ENCODE peak calls at places on chromosome 5, in ten cellular contexts. Z is coronary artery; P is CD8-positive, alpha-beta memory T cell; W is endothelial cell of umbilical vein; L is endodermal cell; I is cardiac muscle cell; Y is adipocyte; H is H7; K is prostate gland; B is stomach. A is an unnamed sample.

GRCh38 chr5:67013719-67014118 is 182.9 kb downstream of the CD180 start:
- DNase-seq in Z (no peak), P (no peak), W (no peak), L (no peak), I (no peak), Y (no peak), H (no peak), K (no peak), B (no peak), A (no peak)

GRCh38 chr5:73912755-73913365 is 286.9 kb downstream of the ARHGEF28 start:
- DNase-seq in Z (no peak), P (no peak), W (no peak), L (no peak), I (no peak), Y (peak), H (no peak), K (no peak), B (no peak), A (peak)

GRCh38 chr5:151709109-151709735 is 22.5 kb upstream of the SPARC start:
- DNase-seq in Z (no peak), P (no peak), W (no peak), L (no peak), I (no peak), Y (no peak), H (no peak), K (no peak), B (no peak), A (no peak)

GRCh38 chr5:103364074-103364473 is 105.5 kb downstream of the MACIR start:
- DNase-seq in Z (no peak), P (no peak), W (no peak), L (no peak), I (no peak), Y (no peak), H (no peak), K (no peak), B (no peak), A (no peak)

GRCh38 chr5:11528720-11529119 is 375.5 kb downstream of the CTNND2 start:
- DNase-seq in Z (no peak), P (no peak), W (no peak), L (no peak), I (peak), Y (no peak), H (no peak), K (no peak), B (no peak), A (no peak)

GRCh38 chr5:135307143-135307903 is 91.7 kb downstream of the MACROH2A1 start:
- DNase-seq in Z (no peak), P (no peak), W (no peak), L (peak), I (no peak), Y (no peak), H (peak), K (no peak), B (no peak), A (no peak)

GRCh38 chr5:164422400-164422799 is 917.0 kb downstream of the MAT2B start:
- DNase-seq in Z (no peak), P (no peak), W (peak), L (peak), I (peak), Y (no peak), H (peak), K (no peak), B (no peak), A (peak)

GRCh38 chr5:151182501-151182900 is 24.9 kb upstream of the ANXA6 start:
- DNase-seq in Z (no peak), P (no peak), W (no peak), L (no peak), I (no peak), Y (no peak), H (no peak), K (no peak), B (no peak), A (no peak)

GRCh38 chr5:127206320-127207113 is 84.1 kb upstream of the MEGF10 start:
- DNase-seq in Z (no peak), P (no peak), W (peak), L (no peak), I (no peak), Y (peak), H (no peak), K (no peak), B (no peak), A (no peak)

GRCh38 chr5:1037671-1038416 is 29.2 kb downstream of the NKD2 start:
- DNase-seq in Z (no peak), P (no peak), W (no peak), L (no peak), I (no peak), Y (no peak), H (peak), K (no peak), B (no peak), A (no peak)

GRCh38 chr5:6497267-6497666 is 48.6 kb downstream of the UBE2QL1 start:
- DNase-seq in Z (peak), P (no peak), W (no peak), L (no peak), I (no peak), Y (no peak), H (no peak), K (no peak), B (no peak), A (peak)

GRCh38 chr5:13508559-13508958 is 435.9 kb downstream of the DNAH5 start:
- DNase-seq in Z (no peak), P (no peak), W (no peak), L (no peak), I (no peak), Y (no peak), H (no peak), K (no peak), B (no peak), A (no peak)

GRCh38 chr5:523658-524441 is 399 bp downstream of the SLC9A3 start:
- DNase-seq in Z (no peak), P (no peak), W (no peak), L (peak), I (no peak), Y (peak), H (peak), K (no peak), B (no peak), A (no peak)

GRCh38 chr5:143701476-143701875 is 110.5 kb upstream of the HMHB1 start:
- DNase-seq in Z (no peak), P (no peak), W (no peak), L (no peak), I (no peak), Y (no peak), H (no peak), K (no peak), B (no peak), A (no peak)

GRCh38 chr5:131515348-131515747 is 119.7 kb downstream of the RAPGEF6 start:
- DNase-seq in Z (no peak), P (no peak), W (no peak), L (no peak), I (no peak), Y (no peak), H (no peak), K (no peak), B (no peak), A (no peak)

GRCh38 chr5:120304653-120305052 is 159.4 kb upstream of the PRR16 start:
- DNase-seq in Z (no peak), P (no peak), W (no peak), L (no peak), I (no peak), Y (peak), H (no peak), K (no peak), B (no peak), A (no peak)

GRCh38 chr5:153660919-153661318 is 170.4 kb downstream of the GRIA1 start:
- DNase-seq in Z (no peak), P (no peak), W (no peak), L (peak), I (no peak), Y (no peak), H (peak), K (no peak), B (no peak), A (no peak)

GRCh38 chr5:17966636-17967402 is 332.6 kb downstream of the TAF11L14 start:
- DNase-seq in Z (no peak), P (no peak), W (no peak), L (no peak), I (no peak), Y (no peak), H (no peak), K (no peak), B (no peak), A (no peak)

GRCh38 chr5:148482697-148483462 is 99.1 kb downstream of the FBXO38 start:
- DNase-seq in Z (peak), P (peak), W (peak), L (peak), I (peak), Y (peak), H (peak), K (no peak), B (peak), A (peak)

GRCh38 chr5:170147051-170147785 is 41.5 kb downstream of the FOXI1 start:
- DNase-seq in Z (no peak), P (no peak), W (no peak), L (peak), I (no peak), Y (no peak), H (no peak), K (no peak), B (no peak), A (no peak)

GRCh38 chr5:174177531-174177930 is 132.0 kb downstream of the NSG2 start:
- DNase-seq in Z (no peak), P (no peak), W (no peak), L (peak), I (no peak), Y (no peak), H (no peak), K (no peak), B (no peak), A (no peak)

GRCh38 chr5:29148581-29148980 is 2044.9 kb upstream of the CDH6 start:
- DNase-seq in Z (no peak), P (no peak), W (no peak), L (no peak), I (peak), Y (no peak), H (no peak), K (no peak), B (no peak), A (no peak)

GRCh38 chr5:56585973-56586740 is 229.2 kb upstream of the MAP3K1 start:
- DNase-seq in Z (no peak), P (no peak), W (peak), L (no peak), I (peak), Y (peak), H (no peak), K (peak), B (no peak), A (no peak)

GRCh38 chr5:128668921-128669320 is 130.9 kb upstream of the FBN2 start:
- DNase-seq in Z (no peak), P (no peak), W (no peak), L (no peak), I (no peak), Y (no peak), H (no peak), K (no peak), B (no peak), A (no peak)

GRCh38 chr5:111743993-111744392 is 13.0 kb downstream of the NREP start:
- DNase-seq in Z (no peak), P (no peak), W (no peak), L (no peak), I (no peak), Y (peak), H (no peak), K (no peak), B (no peak), A (no peak)

GRCh38 chr5:87541033-87541432 is 128.3 kb upstream of the CCNH start:
- DNase-seq in Z (no peak), P (no peak), W (peak), L (peak), I (peak), Y (peak), H (peak), K (peak), B (no peak), A (peak)

GRCh38 chr5:158990979-158991378 is 108.7 kb downstream of the EBF1 start:
- DNase-seq in Z (no peak), P (no peak), W (no peak), L (no peak), I (no peak), Y (peak), H (no peak), K (no peak), B (no peak), A (no peak)

GRCh38 chr5:40041452-40041851 is 616.7 kb upstream of the DAB2 start:
- DNase-seq in Z (no peak), P (no peak), W (peak), L (no peak), I (no peak), Y (no peak), H (no peak), K (no peak), B (no peak), A (no peak)

GRCh38 chr5:1893754-1894153 is 11.0 kb upstream of the IRX4 start:
- DNase-seq in Z (no peak), P (no peak), W (no peak), L (no peak), I (no peak), Y (no peak), H (no peak), K (no peak), B (no peak), A (no peak)

GRCh38 chr5:149946118-149946517 is 1.5 kb upstream of the PDE6A start:
- DNase-seq in Z (no peak), P (no peak), W (no peak), L (no peak), I (no peak), Y (no peak), H (no peak), K (no peak), B (no peak), A (no peak)

GRCh38 chr5:65017636-65018035 is 248.9 kb downstream of the CWC27 start:
- DNase-seq in Z (no peak), P (no peak), W (no peak), L (no peak), I (peak), Y (peak), H (no peak), K (no peak), B (no peak), A (no peak)

GRCh38 chr5:160471761-160472160 is 50.1 kb downstream of the PTTG1 start:
- DNase-seq in Z (no peak), P (no peak), W (no peak), L (no peak), I (no peak), Y (no peak), H (no peak), K (no peak), B (no peak), A (no peak)

GRCh38 chr5:10863763-10864383 is 102.8 kb upstream of the DAP start:
- DNase-seq in Z (no peak), P (peak), W (peak), L (peak), I (peak), Y (peak), H (peak), K (no peak), B (peak), A (peak)

GRCh38 chr5:60887096-60887495 is 43.0 kb upstream of the ELOVL7 start:
- DNase-seq in Z (no peak), P (no peak), W (no peak), L (no peak), I (no peak), Y (no peak), H (no peak), K (no peak), B (no peak), A (no peak)

GRCh38 chr5:139390639-139391569 is 1.2 kb upstream of the MZB1 start:
- DNase-seq in Z (no peak), P (no peak), W (no peak), L (peak), I (no peak), Y (no peak), H (peak), K (no peak), B (no peak), A (peak)
- H3K4me3 ChIP-seq in Z (no peak), P (peak), W (no peak), L (no peak), I (no peak), Y (no peak), H (no peak), K (no peak), B (no peak), A (peak)

GRCh38 chr5:80191991-80192398 is 63.9 kb downstream of the SERINC5 start:
- DNase-seq in Z (no peak), P (peak), W (no peak), L (peak), I (peak), Y (no peak), H (no peak), K (no peak), B (no peak), A (no peak)

GRCh38 chr5:80189701-80190100 is 66.1 kb downstream of the SERINC5 start:
- DNase-seq in Z (no peak), P (no peak), W (no peak), L (no peak), I (no peak), Y (no peak), H (no peak), K (no peak), B (no peak), A (no peak)

GRCh38 chr5:80192507-80193241 is 63.2 kb downstream of the SERINC5 start:
- DNase-seq in Z (no peak), P (peak), W (no peak), L (peak), I (peak), Y (peak), H (no peak), K (no peak), B (no peak), A (no peak)

GRCh38 chr5:80190960-80191359 is 64.9 kb downstream of the SERINC5 start:
- DNase-seq in Z (no peak), P (no peak), W (no peak), L (no peak), I (no peak), Y (no peak), H (no peak), K (no peak), B (no peak), A (peak)

DNA sequence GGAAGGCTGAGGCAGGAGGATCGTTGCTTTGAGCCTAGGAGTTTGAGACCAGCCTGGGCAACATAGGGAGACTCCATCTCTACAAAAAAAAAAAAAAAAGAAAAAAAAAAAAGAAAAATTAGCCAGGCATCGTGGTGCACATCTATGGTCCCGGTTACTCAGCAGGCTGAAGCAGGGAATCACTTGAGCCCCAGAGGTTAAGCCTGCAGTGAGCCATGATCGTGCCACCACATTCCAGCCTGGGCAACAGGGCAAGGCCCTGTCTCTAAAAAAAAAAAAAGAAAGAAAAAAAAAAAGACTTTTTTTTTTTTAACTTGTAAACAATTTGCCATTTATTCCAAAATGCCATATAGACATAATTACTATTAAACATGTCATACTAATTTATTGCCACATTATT is 64.5 kb downstream of the SERINC5 start:
- DNase-seq in Z (no peak), P (no peak), W (no peak), L (peak), I (no peak), Y (no peak), H (no peak), K (no peak), B (no peak), A (no peak)
- H3K4me3 ChIP-seq in Z (no peak), P (peak), W (no peak), L (no peak), I (no peak), Y (no peak), H (no peak), K (no peak), B (no peak), A (no peak)

DNA sequence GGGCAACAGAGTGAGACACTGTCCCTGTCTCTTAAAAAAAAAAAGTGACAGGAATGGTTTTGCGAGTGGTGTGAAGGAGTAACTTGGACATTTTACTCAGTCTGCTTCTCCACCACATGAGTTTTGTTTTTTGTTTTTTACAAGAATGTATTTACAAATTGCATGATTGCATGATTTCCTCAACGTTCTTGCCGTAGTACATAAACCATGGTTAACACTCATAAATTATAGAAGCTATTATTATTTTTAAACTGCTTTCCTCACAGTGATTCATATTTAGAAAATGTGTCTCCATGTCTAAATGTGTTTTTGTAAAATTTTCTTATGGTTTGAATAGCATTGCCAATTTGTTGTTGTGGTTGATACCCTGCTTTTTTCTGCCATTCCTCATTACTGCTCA is 220.0 kb downstream of the GOLPH3 start:
- DNase-seq in Z (no peak), P (no peak), W (no peak), L (no peak), I (no peak), Y (no peak), H (no peak), K (no peak), B (no peak), A (no peak)
- H3K4me3 ChIP-seq in Z (no peak), P (no peak), W (no peak), L (no peak), I (no peak), Y (no peak), H (no peak), K (no peak), B (no peak), A (no peak)

GRCh38 chr5:96427823-96428222 is 5.2 kb downstream of the PCSK1 start:
- DNase-seq in Z (no peak), P (no peak), W (peak), L (peak), I (peak), Y (peak), H (peak), K (no peak), B (no peak), A (no peak)

GRCh38 chr5:96431376-96432244 is 1.4 kb downstream of the PCSK1 start:
- DNase-seq in Z (no peak), P (no peak), W (no peak), L (peak), I (no peak), Y (no peak), H (peak), K (no peak), B (no peak), A (peak)

GRCh38 chr5:96432245-96433065 is 593 bp downstream of the PCSK1 start:
- DNase-seq in Z (no peak), P (no peak), W (peak), L (peak), I (no peak), Y (no peak), H (peak), K (no peak), B (no peak), A (peak)

GRCh38 chr5:96434201-96434645 is 1.2 kb upstream of the PCSK1 start:
- DNase-seq in Z (no peak), P (peak), W (peak), L (peak), I (peak), Y (peak), H (peak), K (peak), B (peak), A (peak)

DNA sequence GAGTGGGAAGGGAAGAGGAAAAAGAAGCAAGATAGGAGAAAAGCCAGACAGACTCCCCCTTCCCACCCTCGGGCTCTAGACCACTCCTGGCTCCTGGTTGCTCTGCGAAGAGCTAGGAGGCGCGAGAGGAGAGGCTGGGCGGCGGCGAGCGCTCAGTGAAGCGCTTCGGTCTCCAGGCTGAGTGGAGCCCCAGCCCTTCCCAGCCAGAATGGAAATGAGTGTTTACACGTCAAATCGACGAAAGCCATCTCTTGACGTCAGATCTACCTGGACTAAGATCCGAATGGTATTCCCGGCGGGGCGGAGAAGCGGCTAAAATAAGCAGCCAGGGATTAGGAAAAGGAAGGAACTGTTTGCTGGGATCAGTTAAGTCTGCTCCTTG is at the start of gene PCSK1:
- DNase-seq in Z (no peak), P (no peak), W (no peak), L (peak), I (no peak), Y (no peak), H (peak), K (no peak), B (no peak), A (no peak)
- H3K4me3 ChIP-seq in Z (peak), P (no peak), W (peak), L (peak), I (no peak), Y (peak), H (peak), K (no peak), B (peak), A (peak)

GRCh38 chr5:81629986-81630385 is 120.9 kb downstream of the SSBP2 start:
- DNase-seq in Z (no peak), P (no peak), W (no peak), L (no peak), I (no peak), Y (no peak), H (no peak), K (no peak), B (no peak), A (no peak)

GRCh38 chr5:81630721-81631120 is 120.2 kb downstream of the SSBP2 start:
- DNase-seq in Z (no peak), P (no peak), W (no peak), L (no peak), I (no peak), Y (no peak), H (no peak), K (no peak), B (no peak), A (no peak)

GRCh38 chr5:81633471-81633870 is 117.4 kb downstream of the SSBP2 start:
- DNase-seq in Z (no peak), P (no peak), W (no peak), L (no peak), I (no peak), Y (no peak), H (no peak), K (no peak), B (no peak), A (peak)

GRCh38 chr5:81632679-81633078 is 118.2 kb downstream of the SSBP2 start:
- DNase-seq in Z (no peak), P (no peak), W (no peak), L (no peak), I (no peak), Y (no peak), H (no peak), K (no peak), B (no peak), A (no peak)

GRCh38 chr5:81631124-81631523 is 119.8 kb downstream of the SSBP2 start:
- DNase-seq in Z (no peak), P (peak), W (no peak), L (no peak), I (no peak), Y (no peak), H (no peak), K (no peak), B (no peak), A (peak)
- H3K4me3 ChIP-seq in Z (no peak), P (no peak), W (no peak), L (no peak), I (no peak), Y (no peak), H (no peak), K (no peak), B (no peak), A (no peak)

A was measured in GM12865.